ENCODE peak calls at places on chromosomes 11 and 22, in six cellular contexts. K is brain microvascular endothelial cell, L is right atrium auricular region, D is hepatocyte, J is spleen, W is kidney. I is an unnamed sample.

GRCh38 chr22:19287076-19287724 is 4.3 kb downstream of the CLTCL1 start:
- DNase-seq in K (peak; percentile 21), L (no peak), D (no peak), J (no peak), W (no peak), I (no peak)

GRCh38 chr11:29282088-29282487 is 734.7 kb downstream of the KCNA4 start:
- DNase-seq in K (peak; percentile 97), L (no peak), D (peak; percentile 50), J (no peak), W (no peak), I (no peak)

GRCh38 chr11:106087815-106088435 is 10.5 kb downstream of the AASDHPPT start:
- DNase-seq in K (peak; percentile 63), L (peak; percentile 70), D (peak; percentile 66), J (no peak), W (no peak), I (no peak)

GRCh38 chr11:11708256-11708655 is 86.5 kb upstream of the GALNT18 start:
- DNase-seq in K (no peak), L (no peak), D (no peak), J (no peak), W (no peak), I (no peak)

GRCh38 chr11:60887531-60887930 is 18.9 kb downstream of the PRPF19 start:
- DNase-seq in K (peak; percentile 60), L (no peak), D (peak; percentile 64), J (no peak), W (no peak), I (no peak)

GRCh38 chr11:1254086-1254648 is 31.3 kb downstream of the MUC5B start:
- DNase-seq in K (no peak), L (no peak), D (no peak), J (no peak), W (no peak), I (no peak)

GRCh38 chr11:118379497-118379896 is 20.1 kb downstream of the UBE4A start:
- DNase-seq in K (no peak), L (no peak), D (no peak), J (no peak), W (no peak), I (no peak)

GRCh38 chr11:68373189-68373809 is 60.9 kb downstream of the LRP5 start:
- DNase-seq in K (no peak), L (no peak), D (peak; percentile 66), J (no peak), W (peak; percentile 83), I (peak; percentile 88)

GRCh38 chr11:76493626-76494539 is 49.1 kb downstream of the EMSY start:
- DNase-seq in K (no peak), L (no peak), D (no peak), J (no peak), W (no peak), I (no peak)

GRCh38 chr11:75431533-75432525 is 1.2 kb downstream of the KLHL35 start:
- DNase-seq in K (no peak), L (no peak), D (no peak), J (peak; percentile 63), W (no peak), I (no peak)

GRCh38 chr11:86180415-86180814 is 64.1 kb upstream of the EED start:
- DNase-seq in K (no peak), L (no peak), D (no peak), J (no peak), W (no peak), I (no peak)

GRCh38 chr11:47152126-47152952 is 24.3 kb downstream of the ARFGAP2 start:
- DNase-seq in K (no peak), L (no peak), D (no peak), J (no peak), W (peak; percentile 45), I (no peak)

GRCh38 chr22:31952094-31952401 is 7.7 kb downstream of the YWHAH start:
- DNase-seq in K (no peak), L (no peak), D (no peak), J (no peak), W (no peak), I (no peak)

GRCh38 chr22:20552913-20553401 is 45.5 kb downstream of the MED15 start:
- DNase-seq in K (peak; percentile 77), L (no peak), D (peak; percentile 55), J (peak; percentile 74), W (no peak), I (no peak)

GRCh38 chr22:36858966-36859365 is 1.8 kb upstream of the NCF4 start:
- DNase-seq in K (no peak), L (no peak), D (no peak), J (no peak), W (no peak), I (no peak)

GRCh38 chr11:96105197-96105895 is 181.4 kb upstream of the MTMR2 start:
- DNase-seq in K (no peak), L (no peak), D (no peak), J (no peak), W (no peak), I (no peak)

GRCh38 chr22:41284465-41284864 is 1.5 kb downstream of the RANGAP1 start:
- DNase-seq in K (no peak), L (no peak), D (no peak), J (no peak), W (no peak), I (no peak)

GRCh38 chr11:15258433-15259350 is 144.0 kb downstream of the INSC start:
- DNase-seq in K (peak; percentile 23), L (no peak), D (peak; percentile 72), J (no peak), W (no peak), I (no peak)

GRCh38 chr11:61022311-61023085 is 51.0 kb downstream of the CD6 start:
- DNase-seq in K (no peak), L (no peak), D (no peak), J (no peak), W (no peak), I (no peak)

GRCh38 chr22:32058656-32059280 is 15.7 kb downstream of the SLC5A1 start:
- DNase-seq in K (peak; percentile 13), L (no peak), D (no peak), J (no peak), W (no peak), I (no peak)

GRCh38 chr11:123475478-123475877 is 45.4 kb downstream of the GRAMD1B start:
- DNase-seq in K (peak; percentile 50), L (no peak), D (peak; percentile 62), J (no peak), W (no peak), I (no peak)

GRCh38 chr22:37425800-37426531 is 1.3 kb downstream of the ELFN2 start:
- DNase-seq in K (no peak), L (no peak), D (peak; percentile 60), J (no peak), W (no peak), I (no peak)

GRCh38 chr11:130150790-130151189 is 8.8 kb upstream of the ST14 start:
- DNase-seq in K (no peak), L (no peak), D (no peak), J (no peak), W (no peak), I (no peak)

GRCh38 chr11:29161216-29161615 is 855.6 kb downstream of the KCNA4 start:
- DNase-seq in K (no peak), L (no peak), D (no peak), J (no peak), W (no peak), I (no peak)

GRCh38 chr11:112451250-112451649 is 190.6 kb upstream of the PLET1 start:
- DNase-seq in K (no peak), L (no peak), D (no peak), J (no peak), W (no peak), I (no peak)

GRCh38 chr22:24175160-24175808 is 6.0 kb upstream of the SUSD2 start:
- DNase-seq in K (peak; percentile 73), L (peak; percentile 80), D (peak; percentile 83), J (peak; percentile 93), W (peak; percentile 91), I (peak; percentile 94)

GRCh38 chr22:33389927-33390326 is 331.7 kb upstream of the SYN3 start:
- DNase-seq in K (peak; percentile 56), L (no peak), D (no peak), J (no peak), W (no peak), I (no peak)

GRCh38 chr11:40683010-40683409 is 776.4 kb downstream of the LRRC4C start:
- DNase-seq in K (no peak), L (no peak), D (no peak), J (no peak), W (no peak), I (no peak)
- TF ChIP-seq CTCF in K (no peak), L (no peak), D (no peak), J (no peak), W (no peak), I (no peak)

GRCh38 chr11:66595245-66595904 is 2.4 kb downstream of the CCS start:
- DNase-seq in K (no peak), L (peak; percentile 86), D (peak; percentile 38), J (no peak), W (peak; percentile 48), I (no peak)
- H3K4me3 ChIP-seq in K (no peak overlapping the region), L (no peak overlapping the region), D (no peak overlapping the region), J (no peak overlapping the region), W (no peak overlapping the region), I (no peak overlapping the region)

GRCh38 chr22:39595622-39596182 is 25.1 kb downstream of the CACNA1I start:
- DNase-seq in K (no peak), L (no peak), D (no peak), J (no peak), W (no peak), I (no peak)

GRCh38 chr22:39593061-39593930 is 22.7 kb downstream of the CACNA1I start:
- DNase-seq in K (no peak), L (no peak), D (no peak), J (no peak), W (no peak), I (no peak)

GRCh38 chr22:39594411-39594810 is 23.9 kb downstream of the CACNA1I start:
- DNase-seq in K (no peak), L (no peak), D (no peak), J (no peak), W (no peak), I (no peak)

GRCh38 chr22:39592104-39593060 is 21.8 kb downstream of the CACNA1I start:
- DNase-seq in K (peak; percentile 71), L (no peak), D (peak; percentile 72), J (no peak), W (peak; percentile 87), I (no peak)

GRCh38 chr22:39593931-39594285 is 23.4 kb downstream of the CACNA1I start:
- DNase-seq in K (no peak), L (no peak), D (no peak), J (no peak), W (no peak), I (no peak)
- H3K27ac ChIP-seq in K (no peak overlapping the region), L (no peak overlapping the region), D (no peak overlapping the region), J (no peak overlapping the region), W (no peak overlapping the region), I (no peak overlapping the region)

GRCh38 chr11:109728056-109728455 is 306.1 kb downstream of the C11orf87 start:
- DNase-seq in K (no peak), L (no peak), D (peak; percentile 44), J (no peak), W (no peak), I (no peak)

GRCh38 chr11:109730669-109731068 is 308.7 kb downstream of the C11orf87 start:
- DNase-seq in K (no peak), L (no peak), D (no peak), J (no peak), W (no peak), I (no peak)

GRCh38 chr11:109733245-109733644 is 311.3 kb downstream of the C11orf87 start:
- DNase-seq in K (peak; percentile 34), L (no peak), D (no peak), J (no peak), W (no peak), I (no peak)

GRCh38 chr11:109731451-109731850 is 309.5 kb downstream of the C11orf87 start:
- DNase-seq in K (no peak), L (no peak), D (no peak), J (no peak), W (no peak), I (no peak)

GRCh38 chr11:109729761-109730160 is 307.8 kb downstream of the C11orf87 start:
- DNase-seq in K (no peak), L (no peak), D (peak; percentile 23), J (no peak), W (no peak), I (no peak)
- TF ChIP-seq CTCF in K (no peak), L (no peak), D (no peak), J (no peak), W (no peak), I (no peak)

I was measured in tibial artery.